ENCODE peak calls at places on chromosomes 1 and 21, in five cellular contexts. W is CD8-positive, alpha-beta T cell; S is left ventricle myocardium inferior; G is AG04449; B is A549. A is an unnamed sample.

GRCh38 chr1:26083246-26083645 is 15.8 kb upstream of the TRIM63 start:
- DNase-seq in B (peak), W (no peak), G (no peak), S (peak), A (peak)

GRCh38 chr1:204498980-204499379 is 4.4 kb upstream of the PIK3C2B start:
- DNase-seq in G (no peak), S (no peak), W (no peak), B (no peak), A (no peak)

GRCh38 chr1:45009956-45010854 is 919 bp downstream of the HECTD3 start:
- DNase-seq in W (no peak), G (no peak), B (no peak), S (peak), A (peak)

GRCh38 chr1:99660496-99660895 is 14.6 kb downstream of the PALMD start:
- DNase-seq in G (no peak), S (no peak), B (no peak), W (no peak), A (peak)

GRCh38 chr1:99598738-99599411 is 47.0 kb upstream of the PALMD start:
- DNase-seq in W (no peak), B (no peak), S (peak), G (no peak), A (no peak)

GRCh38 chr1:64469977-64470669 is at the start of gene CACHD1:
- DNase-seq in B (peak), S (peak), G (no peak), W (peak), A (peak)

GRCh38 chr21:42563261-42564045 is 49.8 kb downstream of the SLC37A1 start:
- DNase-seq in B (no peak), S (no peak), W (no peak), G (no peak), A (peak)

GRCh38 chr1:237035759-237036158 is 6.2 kb upstream of the RYR2 start:
- DNase-seq in B (no peak), S (no peak), W (no peak), G (no peak), A (no peak)

GRCh38 chr21:16573581-16573980 is 843.8 kb downstream of the USP25 start:
- DNase-seq in B (no peak), G (no peak), S (no peak), W (no peak), A (no peak)

GRCh38 chr1:224266105-224266935 is 63.7 kb downstream of the NVL start:
- DNase-seq in B (no peak), S (no peak), G (no peak), W (no peak), A (no peak)

GRCh38 chr1:196933531-196934189 is 9.9 kb upstream of the CFHR2 start:
- DNase-seq in S (no peak), W (no peak), B (no peak), G (no peak), A (no peak)

GRCh38 chr1:184215274-184215925 is 163.9 kb downstream of the TSEN15 start:
- DNase-seq in G (no peak), S (no peak), B (no peak), W (no peak), A (no peak)

GRCh38 chr1:94274561-94274960 is 37.2 kb upstream of the ARHGAP29 start:
- DNase-seq in S (no peak), W (no peak), G (no peak), B (no peak), A (no peak)

GRCh38 chr21:26597023-26597422 is 23.9 kb upstream of the CYYR1 start:
- DNase-seq in W (no peak), G (no peak), B (no peak), S (no peak), A (peak)

GRCh38 chr1:226063362-226064167 is 1.0 kb downstream of the H3-3A start:
- DNase-seq in G (no peak), W (peak), S (peak), B (peak), A (peak)

GRCh38 chr1:41995441-41996130 is 76.9 kb upstream of the HIVEP3 start:
- DNase-seq in B (no peak), G (no peak), W (no peak), S (no peak), A (no peak)

GRCh38 chr1:92186081-92186480 is 31.6 kb upstream of the C1orf146 start:
- DNase-seq in S (no peak), W (no peak), G (peak), B (no peak), A (no peak)

GRCh38 chr21:30126575-30126974 is 40.0 kb downstream of the CLDN17 start:
- DNase-seq in W (no peak), G (no peak), B (no peak), S (no peak), A (peak)

GRCh38 chr1:204468766-204469302 is 25.8 kb downstream of the PIK3C2B start:
- DNase-seq in W (no peak), S (no peak), B (no peak), G (no peak), A (no peak)

GRCh38 chr1:168148916-168149315 is 12.2 kb upstream of the GPR161 start:
- DNase-seq in B (no peak), S (no peak), G (no peak), W (no peak), A (no peak)

GRCh38 chr1:4107291-4107690 is 207.2 kb upstream of the C1orf174 start:
- DNase-seq in S (no peak), G (no peak), B (no peak), W (no peak), A (no peak)

GRCh38 chr1:202762019-202762418 is 46.2 kb downstream of the KDM5B start:
- DNase-seq in B (no peak), S (no peak), W (no peak), G (no peak), A (no peak)

GRCh38 chr1:226706664-226707063 is 32.4 kb downstream of the ITPKB start:
- DNase-seq in B (no peak), W (no peak), G (no peak), S (no peak), A (no peak)

GRCh38 chr1:209248649-209249279 is 334.8 kb upstream of the CAMK1G start:
- DNase-seq in G (no peak), W (peak), S (no peak), B (peak), A (peak)

GRCh38 chr1:61797045-61797755 is 54.9 kb downstream of the PATJ start:
- DNase-seq in B (no peak), W (no peak), G (no peak), S (no peak), A (peak)

GRCh38 chr1:196674908-196675307 is 23.1 kb downstream of the CFH start:
- DNase-seq in S (no peak), B (no peak), G (no peak), W (no peak), A (no peak)

GRCh38 chr1:192270398-192270797 is 46.4 kb upstream of the RGS21 start:
- DNase-seq in B (no peak), S (no peak), W (no peak), G (no peak), A (peak)

GRCh38 chr1:5238351-5239123 is 584.1 kb downstream of the AJAP1 start:
- DNase-seq in W (no peak), S (no peak), G (no peak), B (no peak), A (no peak)

GRCh38 chr1:162213281-162213909 is 143.9 kb downstream of the NOS1AP start:
- DNase-seq in G (no peak), S (peak), B (no peak), W (no peak), A (no peak)

GRCh38 chr1:59408608-59409007 is 111.7 kb downstream of the FGGY start:
- DNase-seq in B (no peak), W (no peak), G (no peak), S (no peak), A (no peak)

GRCh38 chr1:162003061-162003824 is 20.4 kb downstream of the OLFML2B start:
- DNase-seq in S (no peak), G (peak), W (no peak), B (no peak), A (no peak)

GRCh38 chr21:24369751-24370150 is 1237.5 kb downstream of the MRPL39 start:
- DNase-seq in S (no peak), B (no peak), G (no peak), W (no peak), A (no peak)

GRCh38 chr1:154696001-154696400 is 88.0 kb upstream of the ADAR start:
- DNase-seq in W (no peak), G (no peak), B (no peak), S (no peak), A (no peak)
- TF ChIP-seq CTCF in W (no peak), G (peak), B (no peak), S (peak), A (peak)

GRCh38 chr1:194292912-194293311 is 1106.5 kb upstream of the B3GALT2 start:
- DNase-seq in S (no peak), B (no peak), G (no peak), W (no peak), A (no peak)

GRCh38 chr1:194295690-194296089 is 1109.3 kb upstream of the B3GALT2 start:
- DNase-seq in G (no peak), W (peak), S (no peak), B (peak), A (peak)

GRCh38 chr1:194294006-194294405 is 1107.6 kb upstream of the B3GALT2 start:
- DNase-seq in B (no peak), S (no peak), G (no peak), W (no peak), A (no peak)

GRCh38 chr1:194288284-194288683 is 1101.9 kb upstream of the B3GALT2 start:
- DNase-seq in S (no peak), W (no peak), B (no peak), G (no peak), A (no peak)

DNA sequence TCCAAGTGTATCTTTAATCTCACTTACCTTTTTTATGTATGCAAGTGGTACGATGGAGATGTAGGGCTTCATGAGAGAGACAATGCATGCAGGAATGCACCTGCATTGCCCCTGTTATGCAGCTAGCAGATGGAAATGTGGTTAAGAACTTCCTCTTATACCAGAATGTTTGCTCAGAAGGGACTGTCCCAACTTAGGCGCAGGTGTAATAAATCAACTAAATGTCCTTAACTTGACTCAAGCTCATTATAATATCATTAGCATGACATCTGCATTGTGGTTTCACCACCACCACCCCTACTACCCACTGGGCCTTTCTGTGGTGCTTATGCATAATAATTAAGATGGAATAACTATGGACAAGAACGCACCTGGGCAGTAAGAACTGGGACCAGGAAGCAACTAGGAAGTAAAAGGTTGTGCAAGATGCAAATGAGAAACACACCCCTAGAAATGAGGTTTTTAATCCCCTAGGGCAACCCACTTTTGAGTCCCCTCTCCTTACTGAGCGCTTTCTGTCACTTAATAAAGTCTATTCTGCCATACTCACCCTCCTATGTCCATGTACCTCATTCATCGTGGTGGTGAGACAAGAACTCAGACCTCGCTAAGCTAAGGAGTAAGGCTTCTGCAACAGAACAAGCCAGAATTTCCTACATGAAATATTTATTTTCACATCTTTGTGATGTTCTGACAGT is 1103.3 kb upstream of the B3GALT2 start:
- DNase-seq in S (no peak), G (no peak), W (peak), B (no peak), A (no peak)
- H3K4me3 ChIP-seq in S (no peak), G (no peak), W (peak), B (no peak), A (no peak)

GRCh38 chr21:31558839-31559367 is 100.6 kb upstream of the SOD1 start:
- DNase-seq in B (peak), W (peak), G (peak), S (peak), A (peak)
- TF ChIP-seq CTCF in B (no peak), W (no peak), G (peak), S (peak), A (no peak)

GRCh38 chr21:15005391-15005790 is 59.4 kb downstream of the NRIP1 start:
- DNase-seq in G (no peak), S (no peak), B (no peak), W (peak), A (no peak)
- H3K4me3 ChIP-seq in G (peak), S (peak), B (no peak), W (peak), A (no peak)

GRCh38 chr1:154624756-154625643 is 17.0 kb upstream of the ADAR start:
- DNase-seq in G (peak), B (no peak), S (no peak), W (no peak), A (no peak)
- TF ChIP-seq CTCF in G (no peak), B (no peak), S (no peak), W (no peak), A (no peak)